ENCODE peak calls at places on chromosomes 3 and 15, in six cellular contexts. U is K562, R is HepG2, O is GM12892, W is H1, F is GM12878. X is an unnamed sample.
A peak's percentile ranks its signal among the peaks of the same experiment; 100 is the strongest.

GRCh38 chr3:163218336-163218735 is 1721.7 kb downstream of the OTOL1 start:
- DNase-seq in W (no peak), U (no peak), F (no peak), R (no peak), O (no peak), X (no peak)

GRCh38 chr15:101088788-101089578 is 162.9 kb downstream of the CHSY1 start:
- DNase-seq in W (peak; percentile 34), U (peak; percentile 70), R (peak; percentile 35), F (no peak), O (peak; percentile 86), X (peak; percentile 87)

GRCh38 chr3:3800076-3800448 is 831 bp downstream of the LRRN1 start:
- DNase-seq in O (no peak), F (no peak), W (no peak), U (no peak), R (no peak), X (no peak)

GRCh38 chr3:150409527-150410310 is 1.6 kb downstream of the TSC22D2 start:
- DNase-seq in F (no peak), W (no peak), U (peak; percentile 87), R (peak; percentile 68), O (peak; percentile 33), X (peak; percentile 34)

GRCh38 chr15:73991260-73991659 is 835 bp downstream of the STOML1 start:
- DNase-seq in W (no peak), O (no peak), U (no peak), F (no peak), R (no peak), X (no peak)

GRCh38 chr15:92306662-92307061 is 87.0 kb upstream of the ST8SIA2 start:
- DNase-seq in U (peak; percentile 11), R (peak; percentile 13), O (no peak), W (no peak), F (no peak), X (no peak)

GRCh38 chr15:31214158-31214863 is 112.3 kb upstream of the KLF13 start:
- DNase-seq in R (no peak), U (no peak), W (no peak), O (no peak), F (no peak), X (no peak)

GRCh38 chr15:59247364-59247763 is 40.7 kb downstream of the LDHAL6B start:
- DNase-seq in U (peak; percentile 27), O (no peak), F (no peak), R (peak; percentile 74), W (peak; percentile 15), X (no peak)

GRCh38 chr3:106326941-106327765 is 458.3 kb upstream of the CBLB start:
- DNase-seq in F (no peak), W (no peak), U (no peak), R (no peak), O (no peak), X (no peak)

GRCh38 chr3:37243811-37244748 is 69.7 kb upstream of the LRRFIP2 start:
- DNase-seq in U (peak; percentile 88), R (peak; percentile 54), W (no peak), F (no peak), O (peak; percentile 26), X (peak; percentile 22)

DNA sequence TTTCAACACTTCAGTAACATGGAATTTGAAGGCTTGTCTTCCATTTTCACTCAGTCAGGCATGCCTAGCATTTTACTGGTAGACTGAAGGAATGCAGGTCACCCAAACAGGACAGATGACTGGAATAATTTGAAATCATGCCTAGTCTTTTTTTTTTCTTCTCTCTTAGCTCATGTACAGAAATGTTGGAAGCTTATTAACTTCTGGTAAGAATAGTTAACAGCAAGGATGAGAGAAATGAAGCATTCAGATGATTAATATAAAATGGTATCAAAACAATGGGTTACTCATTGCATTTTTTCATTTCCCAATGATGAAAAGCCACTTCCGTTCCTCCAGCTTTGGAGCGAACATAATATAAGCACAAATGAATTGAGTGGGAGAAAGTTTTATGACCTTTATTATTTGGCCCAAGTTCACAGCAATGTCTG is 431.5 kb upstream of the RASGRP1 start:
- DNase-seq in W (no peak), O (no peak), U (no peak), F (no peak), R (no peak), X (no peak)
- TF ChIP-seq TAF1 in W (no peak), O (no peak), U (no peak), F (no peak), R (no peak), X (no peak)

GRCh38 chr3:9396632-9397330 is 634 bp upstream of the SETD5 start:
- DNase-seq in O (peak; percentile 71), W (peak; percentile 97), F (peak; percentile 98), R (peak; percentile 98), U (peak; percentile 100), X (peak; percentile 70)
- TF ChIP-seq POLR2A in O (peak; percentile 96), W (no peak), F (peak; percentile 93), R (peak; percentile 97), U (no peak), X (peak; percentile 99)

GRCh38 chr15:20367093-20367492 is 174.5 kb downstream of the GOLGA6L6 start:
- DNase-seq in O (no peak), R (no peak), U (no peak), F (no peak), W (no peak), X (no peak)

DNA sequence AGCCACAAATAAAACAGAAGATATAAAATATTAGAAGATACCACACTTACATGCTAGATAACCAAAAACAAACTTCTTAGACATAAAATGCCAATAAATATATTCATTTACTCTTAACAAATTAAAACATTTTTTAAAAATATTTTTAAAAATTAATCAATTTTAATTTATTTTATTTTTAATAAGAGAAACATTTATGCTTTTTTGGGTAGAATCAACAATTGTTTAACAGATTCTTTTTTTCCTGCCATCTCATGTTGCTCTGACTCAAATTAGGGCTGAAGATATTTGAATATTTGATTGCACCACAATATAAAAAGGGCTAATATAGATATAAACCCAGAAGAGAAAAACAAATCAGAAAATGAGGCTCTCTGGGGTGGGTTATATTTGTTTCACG is 172.6 kb downstream of the GOLGA6L6 start:
- DNase-seq in R (no peak), O (no peak), W (no peak), F (no peak), U (no peak), X (no peak)
- TF ChIP-seq POLR2AphosphoS5 in R (no peak), O (no peak), W (no peak), F (no peak), U (no peak), X (no peak)

DNA sequence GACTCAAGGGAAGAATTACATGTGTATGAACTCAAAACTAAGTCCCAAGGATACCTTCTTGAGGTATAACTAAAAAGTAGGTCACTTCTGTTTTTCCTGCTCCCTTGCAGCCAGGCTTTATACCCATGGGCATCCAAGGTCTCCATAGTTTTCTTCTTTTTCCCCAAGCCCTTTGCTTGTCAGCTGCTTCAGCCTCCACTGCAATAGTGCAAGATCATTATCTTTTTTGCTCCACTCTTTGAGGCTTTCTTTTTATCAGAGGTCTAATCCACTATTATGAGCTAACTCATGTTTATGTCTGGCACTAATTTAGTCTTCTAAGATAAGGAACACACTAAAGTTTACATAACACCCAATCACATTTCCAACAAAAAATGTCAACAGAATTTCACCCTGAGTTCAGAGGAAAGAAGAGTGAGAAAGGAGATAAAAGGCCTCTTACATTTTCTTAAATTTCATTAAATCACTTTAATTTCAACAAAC is 121.2 kb upstream of the LSAMP start:
- DNase-seq in U (no peak), R (no peak), O (no peak), W (no peak), F (no peak), X (no peak)
- TF ChIP-seq TAF1 in U (no peak), R (no peak), O (no peak), W (no peak), F (no peak), X (no peak)

GRCh38 chr15:41895491-41895890 is 1.6 kb upstream of the SPTBN5 start:
- DNase-seq in W (no peak), O (no peak), R (no peak), U (no peak), F (no peak), X (no peak)

GRCh38 chr15:41894251-41894790 is 468 bp upstream of the SPTBN5 start:
- DNase-seq in W (no peak), F (no peak), U (no peak), R (no peak), O (no peak), X (no peak)

GRCh38 chr15:41895957-41896356 is 2.1 kb upstream of the SPTBN5 start:
- DNase-seq in F (no peak), W (no peak), R (no peak), U (no peak), O (no peak), X (no peak)

GRCh38 chr15:41893422-41894250 is at the start of gene SPTBN5:
- DNase-seq in U (no peak), W (no peak), O (no peak), F (no peak), R (peak; percentile 21), X (no peak)

DNA sequence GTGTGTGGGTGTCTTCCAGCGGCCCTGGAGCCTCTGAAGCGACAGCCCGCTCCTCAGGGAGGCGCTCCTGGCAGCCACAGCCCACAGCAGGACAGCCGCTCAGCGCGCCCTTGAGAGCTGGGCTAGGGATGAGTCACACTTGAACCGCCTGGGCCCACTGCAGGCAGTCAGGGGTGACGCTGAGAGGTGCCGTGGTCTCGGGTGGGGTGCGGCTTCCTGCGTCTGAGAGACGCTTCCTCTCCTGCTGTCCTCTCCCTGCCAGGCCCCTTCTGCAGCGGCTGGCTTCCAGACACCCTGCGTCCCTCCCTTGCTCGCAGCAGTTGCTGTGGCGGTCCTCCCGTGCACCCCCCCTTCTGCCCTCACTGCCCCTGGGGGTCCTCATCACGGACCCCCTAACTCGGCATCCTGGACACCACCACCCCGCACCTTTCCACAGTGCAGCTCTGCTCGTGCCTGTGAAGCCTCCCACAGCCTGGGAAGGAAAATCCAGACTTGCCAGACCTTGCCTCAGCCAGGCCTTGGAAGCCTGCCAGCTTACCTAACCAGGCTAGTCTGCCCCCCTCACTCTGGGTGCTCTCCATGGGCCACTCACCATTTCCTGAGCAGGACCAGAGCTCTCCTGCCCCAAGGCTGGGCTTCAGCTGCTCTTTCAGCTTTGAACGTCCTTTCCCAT is 1.1 kb upstream of the SPTBN5 start:
- DNase-seq in O (peak; percentile 95), U (peak; percentile 63), F (peak; percentile 54), R (peak; percentile 35), W (no peak), X (peak; percentile 92)
- TF ChIP-seq POLR2A in O (no peak), U (no peak), F (peak; percentile 58), R (no peak), W (no peak), X (no peak)

X was measured in GM12891.